ENCODE peak calls at places on chromosomes 7 and 10, in seven cellular contexts. N is upper lobe of right lung, L is fibroblast of lung, I is heart left ventricle, C is HCT116, Z is A549, X is Panc1. J is an unnamed sample.

GRCh38 chr7:15764986-15765385 is 78.5 kb upstream of the MEOX2 start:
- DNase-seq in N (no peak), L (no peak), I (no peak), C (no peak), Z (no peak), X (no peak), J (no peak)

GRCh38 chr7:44374007-44374763 is 48.8 kb upstream of the CAMK2B start:
- DNase-seq in N (no peak), L (no peak), I (no peak), C (no peak), Z (no peak), X (no peak), J (no peak)

GRCh38 chr10:95547791-95548435 is 13.3 kb downstream of the SORBS1 start:
- DNase-seq in N (no peak), L (no peak), I (no peak), C (no peak), Z (no peak), X (no peak), J (no peak)

GRCh38 chr10:82544377-82544776 is 669.4 kb downstream of the NRG3 start:
- DNase-seq in N (no peak), L (no peak), I (no peak), C (no peak), Z (no peak), X (no peak), J (no peak)

GRCh38 chr7:44981035-44981706 is 2.4 kb upstream of the MYO1G start:
- DNase-seq in N (no peak), L (no peak), I (no peak), C (no peak), Z (no peak), X (no peak), J (no peak)

GRCh38 chr7:84792232-84792882 is 394.5 kb downstream of the SEMA3D start:
- DNase-seq in N (no peak), L (peak), I (no peak), C (no peak), Z (no peak), X (no peak), J (no peak)

GRCh38 chr7:89385414-89385813 is 589.9 kb upstream of the TEX47 start:
- DNase-seq in N (no peak), L (no peak), I (no peak), C (no peak), Z (no peak), X (no peak), J (no peak)

GRCh38 chr7:69800495-69800894 is 202.2 kb downstream of the AUTS2 start:
- DNase-seq in N (no peak), L (peak), I (no peak), C (no peak), Z (peak), X (no peak), J (no peak)

GRCh38 chr10:113441220-113441619 is 111.6 kb upstream of the HABP2 start:
- DNase-seq in N (no peak), L (no peak), I (no peak), C (no peak), Z (no peak), X (no peak), J (no peak)
- TF ChIP-seq CTCF in N (no peak), L (no peak), I (no peak), C (peak), Z (no peak), X (peak), J (no peak)

DNA sequence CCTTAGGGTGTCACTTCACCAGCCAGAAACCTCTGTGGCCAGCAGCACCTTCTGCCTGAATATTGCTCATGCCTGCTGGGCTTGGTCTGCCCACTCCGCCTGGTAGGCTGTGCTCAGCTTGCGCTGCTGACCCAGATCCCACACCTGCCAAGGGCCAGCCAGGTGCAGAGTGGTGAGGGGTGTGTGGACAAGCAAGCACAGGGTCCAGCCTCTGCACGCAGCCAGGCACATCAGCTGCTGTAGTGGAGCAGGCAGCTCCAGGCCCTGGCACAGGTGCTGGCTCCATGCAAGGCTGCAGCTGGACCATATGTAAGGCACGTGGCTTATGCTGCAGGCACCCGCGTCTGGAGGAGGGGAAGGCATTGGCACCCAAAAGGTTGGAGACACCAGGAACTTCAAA is 567.4 kb downstream of the INHBA start:
- DNase-seq in N (no peak), L (no peak), I (peak), C (no peak), Z (no peak), X (no peak), J (no peak)
- H3K27ac ChIP-seq in N (no peak), L (no peak), I (no peak), C (no peak), Z (no peak), X (no peak), J (no peak)

GRCh38 chr7:200704-201103 is 8.3 kb downstream of the FAM20C start:
- DNase-seq in N (no peak), L (no peak), I (no peak), C (no peak), Z (no peak), X (no peak), J (no peak)
- TF ChIP-seq CTCF in N (no peak), L (no peak), I (no peak), C (no peak), Z (no peak), X (peak), J (no peak)

GRCh38 chr7:117193564-117193963 is 129.3 kb downstream of the WNT2 start:
- DNase-seq in N (no peak), L (peak), I (no peak), C (no peak), Z (no peak), X (no peak), J (no peak)
- H3K27ac ChIP-seq in N (no peak), L (no peak), I (no peak), C (no peak), Z (no peak), X (no peak), J (no peak)

DNA sequence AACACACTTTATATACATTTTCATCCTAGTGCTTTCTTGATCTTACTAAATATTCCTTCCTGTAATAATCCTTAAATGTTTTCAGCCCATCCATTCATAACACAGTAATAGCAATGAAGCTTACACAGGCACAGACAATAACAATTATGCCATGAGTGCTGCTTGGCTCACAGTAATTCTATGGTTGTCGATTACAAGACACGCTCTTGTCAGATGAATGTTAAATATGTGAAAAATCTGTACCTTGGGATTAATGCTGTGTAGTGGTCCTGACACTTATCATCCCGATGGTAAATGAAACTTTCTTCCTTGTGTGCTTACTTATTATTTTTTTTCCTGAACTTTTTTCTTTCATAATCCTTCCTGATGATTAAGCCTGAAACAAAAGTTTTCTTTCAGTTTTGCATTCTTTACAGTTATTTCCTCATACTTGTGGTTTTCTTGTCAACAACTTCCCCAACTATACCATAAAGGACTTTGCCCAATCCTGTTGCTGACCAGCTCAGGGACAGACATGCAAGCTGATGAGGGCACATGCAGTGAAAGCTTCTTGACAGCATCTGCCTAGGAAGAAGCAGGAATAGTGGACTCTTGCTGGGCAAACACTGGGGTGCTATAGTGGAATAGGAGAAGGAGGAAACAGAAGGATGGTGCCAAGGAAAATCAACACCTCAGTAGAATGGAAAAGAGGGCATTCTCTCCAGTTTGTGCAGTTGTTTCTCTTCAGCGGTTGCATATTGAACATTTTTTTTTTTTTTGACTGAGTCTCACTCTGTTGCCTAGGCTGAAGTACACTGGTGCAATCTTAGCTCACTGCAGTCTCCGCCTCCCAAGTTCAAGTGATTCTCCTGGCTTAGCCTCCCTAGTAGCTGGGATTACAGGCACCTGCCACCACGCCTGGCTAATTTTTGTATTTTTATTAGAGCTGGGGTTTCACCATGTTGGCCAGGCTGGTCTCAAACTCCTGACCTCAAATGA is 6.7 kb upstream of the MGAM2 start:
- DNase-seq in N (no peak), L (no peak), I (no peak), C (peak), Z (peak), X (no peak), J (peak)
- TF ChIP-seq CTCF in N (no peak), L (no peak), I (no peak), C (no peak), Z (no peak), X (no peak), J (no peak)

GRCh38 chr10:128016423-128017060 is 109.6 kb downstream of the PTPRE start:
- DNase-seq in N (no peak), L (no peak), I (no peak), C (no peak), Z (no peak), X (no peak), J (no peak)
- H3K27ac ChIP-seq in N (no peak), L (no peak), I (no peak), C (no peak), Z (no peak), X (no peak), J (no peak)

GRCh38 chr7:139842414-139843210 is 13.5 kb downstream of the TBXAS1 start:
- DNase-seq in N (no peak), L (peak), I (no peak), C (no peak), Z (no peak), X (no peak), J (no peak)

GRCh38 chr7:139844779-139845442 is 15.8 kb downstream of the TBXAS1 start:
- DNase-seq in N (no peak), L (no peak), I (no peak), C (no peak), Z (peak), X (no peak), J (peak)

GRCh38 chr7:139845443-139845805 is 16.4 kb downstream of the TBXAS1 start:
- DNase-seq in N (no peak), L (no peak), I (no peak), C (no peak), Z (no peak), X (no peak), J (no peak)

GRCh38 chr7:139838276-139838675 is 9.2 kb downstream of the TBXAS1 start:
- DNase-seq in N (no peak), L (no peak), I (no peak), C (no peak), Z (no peak), X (no peak), J (no peak)

DNA sequence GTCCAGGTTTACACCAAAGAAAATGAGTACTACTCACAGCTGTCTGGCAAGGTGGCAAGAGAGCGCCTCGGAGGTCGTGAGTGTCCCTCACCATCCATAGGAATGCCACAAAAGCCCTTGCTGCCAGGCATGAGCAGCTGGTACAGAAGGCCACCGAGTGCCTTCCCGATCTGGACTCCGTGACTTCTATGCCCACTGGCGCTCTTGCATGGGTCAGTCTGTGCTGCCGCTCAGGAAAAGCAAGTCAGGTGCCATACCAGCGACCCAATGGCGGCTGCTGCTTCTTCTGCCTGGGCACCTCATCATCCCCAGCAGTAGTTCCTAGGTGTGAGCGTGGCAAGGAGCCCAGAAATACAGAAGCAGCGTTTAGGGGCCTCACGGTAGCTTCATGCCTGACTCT is 11.7 kb downstream of the TBXAS1 start:
- DNase-seq in N (no peak), L (no peak), I (no peak), C (no peak), Z (no peak), X (no peak), J (no peak)
- TF ChIP-seq CTCF in N (no peak), L (no peak), I (no peak), C (no peak), Z (no peak), X (no peak), J (no peak)

DNA sequence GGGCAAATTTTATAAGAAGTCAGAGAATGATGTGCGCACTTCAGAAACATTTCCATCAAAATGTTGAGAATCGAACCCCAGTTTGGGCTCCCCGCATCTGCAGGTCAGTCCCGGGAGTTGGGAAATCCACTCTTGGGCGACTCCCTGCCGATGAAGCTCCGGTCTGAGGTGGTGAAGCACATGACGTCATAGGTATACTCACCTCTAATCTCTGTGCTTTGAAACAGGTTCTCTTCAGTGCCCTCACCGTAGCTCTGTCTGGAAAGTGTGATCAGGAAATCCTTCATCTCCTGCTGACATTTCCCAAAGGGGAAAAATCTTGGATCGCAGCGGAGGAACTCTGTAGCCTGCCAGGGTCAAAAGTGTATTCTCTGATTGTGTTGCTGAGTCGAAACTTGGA is 138.5 kb downstream of the ABCA13 start:
- DNase-seq in N (no peak), L (no peak), I (no peak), C (no peak), Z (no peak), X (no peak), J (no peak)
- H3K27ac ChIP-seq in N (no peak), L (no peak), I (no peak), C (no peak), Z (no peak), X (no peak), J (no peak)

J was measured in RWPE1.